ENCODE peak calls at places on chromosomes 16 and 17, in nine cellular contexts. G is effector memory CD4-positive, alpha-beta T cell; U is left lung; K is neural progenitor cell; C is BJ; R is GM23248; A is CD8-positive, alpha-beta T cell; M is WERI-Rb-1; N is prostate gland. E is an unnamed sample.

GRCh38 chr16:50884066-50884860 is 142.4 kb downstream of the CYLD start:
- DNase-seq in G (no peak), U (no peak), K (peak), C (no peak), R (no peak), A (no peak), M (peak), N (no peak), E (no peak)

GRCh38 chr17:63446218-63446980 is at the start of gene CYB561:
- DNase-seq in G (peak), U (peak), K (peak), C (no peak), R (peak), A (no peak), M (peak), N (peak), E (peak)

GRCh38 chr17:55722742-55723487 is at the start of gene TMEM100:
- DNase-seq in G (no peak), U (no peak), K (no peak), C (peak), R (peak), A (no peak), M (no peak), N (no peak), E (peak)

GRCh38 chr16:27242868-27243590 is 25.5 kb downstream of the NSMCE1 start:
- DNase-seq in G (no peak), U (peak), K (peak), C (no peak), R (peak), A (no peak), M (no peak), N (no peak), E (peak)

GRCh38 chr16:88264641-88265285 is 118.0 kb upstream of the ZNF469 start:
- DNase-seq in G (peak), U (peak), K (peak), C (peak), R (peak), A (peak), M (peak), N (peak), E (peak)

GRCh38 chr17:19016881-19017280 is 12.3 kb upstream of the FAM83G start:
- DNase-seq in G (no peak), U (no peak), K (no peak), C (no peak), R (no peak), A (no peak), M (no peak), N (no peak), E (no peak)

GRCh38 chr16:1079341-1079740 is 6.8 kb downstream of the SSTR5 start:
- DNase-seq in G (no peak), U (no peak), K (no peak), C (no peak), R (no peak), A (no peak), M (no peak), N (no peak), E (no peak)

GRCh38 chr17:57862410-57862989 is 12.7 kb upstream of the MRPS23 start:
- DNase-seq in G (no peak), U (no peak), K (no peak), C (no peak), R (no peak), A (no peak), M (peak), N (no peak), E (no peak)

GRCh38 chr17:10871914-10872313 is 34.0 kb upstream of the PIRT start:
- DNase-seq in G (no peak), U (no peak), K (no peak), C (no peak), R (no peak), A (no peak), M (no peak), N (peak), E (no peak)

GRCh38 chr16:72743011-72743761 is 304.7 kb downstream of the ZFHX3 start:
- DNase-seq in G (no peak), U (no peak), K (no peak), C (no peak), R (no peak), A (no peak), M (no peak), N (no peak), E (no peak)

GRCh38 chr17:40953876-40954275 is 12.9 kb downstream of the KRT39 start:
- DNase-seq in G (no peak), U (no peak), K (no peak), C (peak), R (peak), A (no peak), M (no peak), N (peak), E (peak)

GRCh38 chr16:11005611-11005975 is 61.2 kb downstream of the CLEC16A start:
- DNase-seq in G (no peak), U (no peak), K (no peak), C (no peak), R (peak), A (no peak), M (no peak), N (no peak), E (peak)

GRCh38 chr16:48499822-48500440 is 110.0 kb downstream of the N4BP1 start:
- DNase-seq in G (no peak), U (no peak), K (no peak), C (peak), R (peak), A (no peak), M (no peak), N (peak), E (peak)

GRCh38 chr16:84369938-84370627 is 1.7 kb downstream of the ATP2C2 start:
- DNase-seq in G (no peak), U (no peak), K (no peak), C (no peak), R (no peak), A (no peak), M (no peak), N (no peak), E (no peak)

GRCh38 chr16:88927661-88928060 is 49.3 kb downstream of the CBFA2T3 start:
- DNase-seq in G (no peak), U (no peak), K (no peak), C (no peak), R (no peak), A (no peak), M (no peak), N (no peak), E (no peak)

GRCh38 chr16:1884155-1884760 is 12.3 kb upstream of the MEIOB start:
- DNase-seq in G (no peak), U (no peak), K (no peak), C (no peak), R (peak), A (no peak), M (no peak), N (no peak), E (no peak)

GRCh38 chr17:66789961-66790421 is 44.9 kb upstream of the CACNG5 start:
- DNase-seq in G (no peak), U (no peak), K (no peak), C (no peak), R (no peak), A (no peak), M (no peak), N (no peak), E (no peak)

GRCh38 chr16:3401719-3402397 is 843 bp downstream of the ZNF174 start:
- DNase-seq in G (no peak), U (no peak), K (peak), C (no peak), R (peak), A (no peak), M (no peak), N (no peak), E (peak)

GRCh38 chr17:8141741-8142140 is 10.5 kb downstream of the PER1 start:
- DNase-seq in G (no peak), U (no peak), K (no peak), C (no peak), R (no peak), A (no peak), M (no peak), N (no peak), E (no peak)

GRCh38 chr17:17300624-17301568 is 2.3 kb upstream of the NT5M start:
- DNase-seq in G (peak), U (peak), K (peak), C (no peak), R (peak), A (no peak), M (no peak), N (no peak), E (peak)

GRCh38 chr17:40517981-40518380 is 16.6 kb upstream of the TNS4 start:
- DNase-seq in G (no peak), U (peak), K (no peak), C (no peak), R (no peak), A (no peak), M (no peak), N (no peak), E (no peak)

GRCh38 chr17:77737442-77738265 is 220.8 kb upstream of the TNRC6C start:
- DNase-seq in G (no peak), U (peak), K (peak), C (no peak), R (no peak), A (no peak), M (no peak), N (no peak), E (no peak)

GRCh38 chr17:49557204-49558024 is 18.3 kb upstream of the NXPH3 start:
- DNase-seq in G (no peak), U (no peak), K (peak), C (no peak), R (peak), A (no peak), M (peak), N (no peak), E (peak)

GRCh38 chr16:4612977-4613635 is 1.6 kb downstream of the UBALD1 start:
- DNase-seq in G (no peak), U (no peak), K (no peak), C (no peak), R (peak), A (no peak), M (no peak), N (no peak), E (peak)

GRCh38 chr17:8292639-8293395 is 2.4 kb downstream of the SLC25A35 start:
- DNase-seq in G (no peak), U (no peak), K (no peak), C (no peak), R (no peak), A (no peak), M (no peak), N (no peak), E (no peak)

GRCh38 chr16:81421536-81421935 is 23.1 kb upstream of the CMIP start:
- DNase-seq in G (no peak), U (no peak), K (no peak), C (no peak), R (no peak), A (no peak), M (no peak), N (no peak), E (no peak)

GRCh38 chr16:4415538-4416199 is 727 bp downstream of the CORO7 start:
- DNase-seq in G (peak), U (peak), K (peak), C (no peak), R (peak), A (no peak), M (peak), N (peak), E (no peak)

GRCh38 chr17:10683853-10684252 is 13.5 kb downstream of the SCO1 start:
- DNase-seq in G (no peak), U (no peak), K (peak), C (no peak), R (peak), A (no peak), M (no peak), N (no peak), E (peak)

GRCh38 chr17:17354560-17355357 is 51.6 kb downstream of the NT5M start:
- DNase-seq in G (peak), U (peak), K (peak), C (no peak), R (peak), A (peak), M (peak), N (peak), E (peak)

GRCh38 chr16:84955427-84955826 is 55.9 kb downstream of the ZDHHC7 start:
- DNase-seq in G (no peak), U (no peak), K (no peak), C (no peak), R (no peak), A (no peak), M (no peak), N (no peak), E (no peak)

GRCh38 chr16:66581246-66581952 is 2.1 kb downstream of the CMTM2 start:
- DNase-seq in G (no peak), U (no peak), K (no peak), C (no peak), R (peak), A (no peak), M (no peak), N (no peak), E (peak)

GRCh38 chr16:8878523-8878911 is 3.6 kb upstream of the LITAFD start:
- DNase-seq in G (no peak), U (no peak), K (no peak), C (peak), R (peak), A (no peak), M (no peak), N (no peak), E (peak)

GRCh38 chr17:58314706-58315015 is 13.9 kb downstream of the TSPOAP1 start:
- DNase-seq in G (no peak), U (no peak), K (no peak), C (no peak), R (no peak), A (no peak), M (no peak), N (no peak), E (no peak)

GRCh38 chr17:1727876-1728630 is 3.5 kb downstream of the WDR81 start:
- DNase-seq in G (no peak), U (no peak), K (no peak), C (no peak), R (no peak), A (no peak), M (no peak), N (no peak), E (no peak)

GRCh38 chr17:48575066-48575582 is 3.0 kb downstream of the HOXB4 start:
- DNase-seq in G (no peak), U (no peak), K (no peak), C (no peak), R (no peak), A (no peak), M (no peak), N (no peak), E (peak)

GRCh38 chr16:66278111-66278531 is 88.4 kb upstream of the CDH5 start:
- DNase-seq in G (no peak), U (peak), K (no peak), C (no peak), R (no peak), A (no peak), M (no peak), N (no peak), E (no peak)

GRCh38 chr17:63701477-63702222 is 1.7 kb upstream of the LIMD2 start:
- DNase-seq in G (peak), U (peak), K (no peak), C (no peak), R (no peak), A (peak), M (no peak), N (no peak), E (no peak)

GRCh38 chr16:57981636-57982035 is 10.7 kb upstream of the CNGB1 start:
- DNase-seq in G (no peak), U (peak), K (no peak), C (no peak), R (no peak), A (no peak), M (no peak), N (no peak), E (no peak)

GRCh38 chr17:82316651-82317393 is 586 bp downstream of the CD7 start:
- DNase-seq in G (no peak), U (no peak), K (no peak), C (no peak), R (no peak), A (no peak), M (no peak), N (no peak), E (no peak)

GRCh38 chr17:82315703-82316358 is 1.6 kb downstream of the CD7 start:
- DNase-seq in G (peak), U (no peak), K (peak), C (no peak), R (no peak), A (no peak), M (no peak), N (no peak), E (no peak)

GRCh38 chr17:82318169-82318498 is 726 bp upstream of the CD7 start:
- DNase-seq in G (no peak), U (no peak), K (no peak), C (no peak), R (no peak), A (no peak), M (no peak), N (no peak), E (no peak)

GRCh38 chr17:82318772-82319606 is 1.6 kb upstream of the CD7 start:
- DNase-seq in G (no peak), U (no peak), K (no peak), C (no peak), R (no peak), A (no peak), M (no peak), N (no peak), E (no peak)

GRCh38 chr17:82317394-82318168 is at the start of gene CD7:
- DNase-seq in G (peak), U (no peak), K (no peak), C (no peak), R (no peak), A (no peak), M (no peak), N (no peak), E (no peak)
- H3K4me3 ChIP-seq in G (peak), U (peak), K (no peak), C (no peak), R (no peak), A (peak), M (no peak), N (no peak), E (no peak)

DNA sequence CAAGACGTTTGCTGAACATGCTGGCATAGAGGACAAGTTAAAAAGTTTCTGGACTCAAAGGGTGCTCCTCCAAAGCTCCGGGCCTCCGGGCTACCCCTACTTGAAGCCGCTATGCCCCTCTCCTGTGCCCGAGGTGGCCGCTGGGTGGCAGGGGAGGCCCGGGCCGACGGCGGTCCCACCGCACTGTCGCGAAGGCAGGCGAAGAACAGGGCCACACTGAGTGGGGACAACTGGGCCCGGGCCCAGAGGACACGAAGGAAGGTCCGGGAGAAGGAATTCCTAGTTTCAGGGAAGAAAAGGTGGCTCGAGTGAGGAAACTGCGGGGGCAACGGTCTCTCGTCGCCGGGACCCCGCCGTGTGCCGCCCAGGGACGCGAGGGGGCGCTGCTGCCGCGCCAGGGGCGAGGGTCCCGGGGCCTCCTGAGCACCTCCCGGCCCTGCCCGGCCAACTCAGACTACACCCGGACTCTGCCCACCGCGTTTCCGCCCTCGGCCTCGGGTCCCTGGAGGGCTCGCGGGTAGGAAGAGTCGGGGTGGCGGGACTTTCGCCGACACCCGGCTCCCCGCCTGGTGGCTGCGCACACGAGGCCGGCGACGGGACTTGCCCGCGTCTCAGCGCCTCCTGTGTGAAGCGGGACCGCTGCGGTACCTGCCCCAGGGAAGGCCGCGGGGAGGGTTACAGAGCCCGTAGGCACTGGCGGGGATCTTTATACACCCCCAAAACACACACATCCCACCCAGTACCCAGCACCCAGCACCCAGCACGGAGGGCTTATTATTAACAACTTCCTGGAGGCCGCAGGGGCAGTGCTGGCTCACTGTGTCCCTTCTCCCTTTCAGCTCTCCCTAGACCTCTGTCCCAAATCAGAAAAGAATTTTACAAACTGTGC is 772 bp upstream of the CHCT1 start:
- DNase-seq in G (peak), U (peak), K (peak), C (no peak), R (peak), A (peak), M (peak), N (peak), E (peak)
- H3K4me3 ChIP-seq in G (peak), U (peak), K (peak), C (peak), R (peak), A (peak), M (peak), N (peak), E (peak)

DNA sequence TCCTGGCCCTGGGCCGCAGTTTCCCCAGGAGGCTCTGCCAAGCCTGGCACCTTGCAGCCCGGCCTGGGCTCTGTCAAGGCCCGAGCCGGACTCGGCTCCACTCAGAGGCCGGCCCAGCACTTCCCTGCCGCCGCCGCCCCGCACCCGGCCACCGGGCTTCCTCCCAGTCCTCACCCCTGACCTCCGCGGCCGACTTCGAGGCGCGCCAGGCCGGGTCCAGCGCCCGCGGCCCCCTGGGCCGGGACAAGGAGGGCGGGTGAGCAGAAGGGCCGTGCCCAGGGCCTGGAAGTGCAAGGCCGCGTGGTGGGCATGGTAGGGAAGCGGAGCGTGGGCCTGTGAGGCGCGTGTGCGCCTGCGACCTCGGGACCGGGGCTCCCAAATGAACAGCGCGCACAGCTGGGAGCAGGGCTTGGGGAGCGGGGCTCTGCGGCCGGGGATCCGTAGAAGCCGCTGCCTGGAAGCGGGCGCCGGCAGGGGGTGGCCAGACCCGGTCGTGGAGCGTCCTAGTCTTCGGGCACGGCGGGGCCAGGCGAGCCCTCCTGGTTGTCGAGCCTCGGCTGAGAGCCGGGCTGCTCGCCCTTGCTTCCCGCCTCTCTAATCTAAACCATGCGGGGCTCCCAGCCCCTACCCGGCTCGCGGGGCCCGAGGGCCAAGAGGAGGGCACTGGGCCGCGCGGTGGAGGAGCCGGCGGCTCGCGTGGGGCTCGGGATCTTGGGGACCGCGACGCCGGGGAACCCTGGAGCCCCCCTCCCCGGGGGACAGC is 503 bp upstream of the TBX4 start:
- DNase-seq in G (no peak), U (no peak), K (peak), C (no peak), R (peak), A (no peak), M (no peak), N (no peak), E (no peak)
- H3K4me3 ChIP-seq in G (peak), U (peak), K (peak), C (no peak), R (peak), A (peak), M (no peak), N (peak), E (no peak)

DNA sequence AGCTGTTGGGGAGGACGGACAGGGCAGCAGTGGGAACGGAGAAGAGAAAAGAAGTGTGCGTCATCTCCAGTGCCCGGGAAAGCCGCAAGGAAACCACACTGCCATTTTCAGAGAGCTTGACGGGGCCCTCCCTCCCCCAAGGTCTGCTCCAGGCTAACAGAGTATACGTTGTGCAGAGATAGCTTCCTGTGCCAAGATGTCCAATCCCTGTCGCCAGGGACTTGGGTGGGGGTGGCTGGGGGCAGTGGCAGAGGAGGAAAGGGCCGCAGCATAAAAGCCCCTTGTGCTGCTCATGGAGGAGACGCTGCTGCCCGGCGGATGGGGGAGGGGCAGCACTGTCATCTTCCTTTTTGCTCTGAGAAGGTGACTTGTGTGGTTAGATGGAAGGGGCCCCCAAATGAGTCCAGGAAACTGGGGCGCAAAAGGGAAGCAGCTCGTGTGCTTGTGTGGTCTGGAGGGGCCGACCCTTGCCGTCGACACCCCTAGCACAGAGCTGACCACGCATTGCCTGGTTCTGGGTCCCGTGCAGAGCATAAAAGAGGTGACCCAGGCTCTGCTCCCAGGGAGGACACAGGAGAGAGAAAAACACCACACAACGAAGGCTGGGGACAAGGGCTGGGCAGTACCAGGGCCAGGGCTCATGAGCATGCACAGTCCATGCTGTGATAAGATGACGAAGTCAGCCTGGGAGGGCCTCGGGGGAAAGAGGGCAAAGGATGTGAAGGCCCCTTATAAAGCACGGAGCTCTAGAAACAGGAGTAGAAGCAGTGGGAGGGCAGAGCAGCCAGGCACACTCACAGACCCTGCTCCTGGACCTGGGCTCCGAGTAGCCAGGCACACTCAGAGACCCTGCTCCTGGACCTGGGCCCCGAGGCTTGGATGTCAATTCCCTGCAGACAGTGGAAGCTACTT is 372.6 kb downstream of the SLC39A11 start:
- DNase-seq in G (peak), U (no peak), K (no peak), C (no peak), R (no peak), A (peak), M (no peak), N (no peak), E (no peak)
- H3K4me3 ChIP-seq in G (peak), U (no peak), K (no peak), C (no peak), R (no peak), A (peak), M (no peak), N (no peak), E (no peak)

E was measured in fibroblast of the aortic adventitia.